ENCODE peak calls at places on chromosomes 2 and 18, in eight cellular contexts. H, J, Q, Y, R, A, N and T are unnamed samples.
A peak's percentile ranks its signal among the peaks of the same experiment; 100 is the strongest.

GRCh38 chr2:194002699-194003368 is 1654.2 kb upstream of the SLC39A10 start:
- DNase-seq in J (no peak), R (no peak), N (no peak), Y (no peak), Q (no peak), A (no peak), H (no peak), T (no peak)

GRCh38 chr2:39918886-39919285 is 139.8 kb upstream of the THUMPD2 start:
- DNase-seq in N (no peak), J (no peak), A (no peak), R (no peak), Y (no peak), Q (no peak), H (no peak), T (no peak)

GRCh38 chr2:11329759-11330158 is 14.7 kb downstream of the ROCK2 start:
- DNase-seq in R (no peak), N (no peak), J (no peak), Y (peak; percentile 39), H (no peak), A (no peak), Q (no peak), T (no peak)

GRCh38 chr18:5992381-5992780 is 97.1 kb upstream of the TMEM200C start:
- DNase-seq in Q (no peak), N (no peak), R (no peak), A (no peak), J (no peak), H (no peak), Y (no peak), T (no peak)

GRCh38 chr2:98346259-98347236 is at the start of gene CNGA3:
- DNase-seq in J (peak; percentile 12), Y (peak; percentile 19), N (no peak), A (peak; percentile 20), Q (no peak), R (peak; percentile 55), H (no peak), T (no peak)

GRCh38 chr2:155442755-155443372 is 744.4 kb downstream of the KCNJ3 start:
- DNase-seq in J (no peak), H (no peak), A (peak; percentile 73), N (no peak), Y (no peak), Q (no peak), R (no peak), T (no peak)

GRCh38 chr18:55401638-55402191 is 186.3 kb downstream of the TCF4 start:
- DNase-seq in Y (peak; percentile 89), N (no peak), A (peak; percentile 33), H (no peak), Q (no peak), R (no peak), J (no peak), T (no peak)

GRCh38 chr2:220506466-220506865 is 879.0 kb downstream of the SLC4A3 start:
- DNase-seq in A (peak; percentile 43), R (no peak), H (no peak), Y (no peak), J (no peak), N (no peak), Q (no peak), T (no peak)

GRCh38 chr18:77811510-77811909 is 561.9 kb downstream of the GALR1 start:
- DNase-seq in R (no peak), H (no peak), A (peak; percentile 39), Y (no peak), J (no peak), Q (no peak), N (peak; percentile 51), T (no peak)

GRCh38 chr18:75070625-75071483 is 138.1 kb downstream of the PTGR3 start:
- DNase-seq in H (peak; percentile 54), R (peak; percentile 77), Q (peak; percentile 69), Y (peak; percentile 82), A (peak; percentile 99), J (peak; percentile 93), N (peak; percentile 39), T (no peak)

GRCh38 chr2:134774074-134774742 is 55.4 kb upstream of the TMEM163 start:
- DNase-seq in A (no peak), N (no peak), J (no peak), R (no peak), H (no peak), Y (peak; percentile 20), Q (no peak), T (no peak)

GRCh38 chr18:77123313-77124231 is 9.0 kb downstream of the MBP start:
- DNase-seq in N (no peak), Q (no peak), J (no peak), A (no peak), R (no peak), H (no peak), Y (no peak), T (no peak)

GRCh38 chr2:43024515-43024962 is 201.9 kb downstream of the ZFP36L2 start:
- DNase-seq in N (peak; percentile 83), J (no peak), Q (peak; percentile 33), A (peak; percentile 53), Y (peak; percentile 66), R (peak; percentile 73), H (peak; percentile 84), T (peak; percentile 68)

GRCh38 chr2:190649798-190650390 is 1.0 kb downstream of the NAB1 start:
- DNase-seq in A (peak; percentile 31), J (no peak), Y (peak; percentile 52), R (no peak), Q (no peak), N (peak; percentile 31), H (no peak), T (peak; percentile 56)

GRCh38 chr2:96340493-96341414 is 5.2 kb downstream of the NCAPH start:
- DNase-seq in J (no peak), Q (no peak), Y (no peak), N (no peak), H (no peak), R (no peak), A (peak; percentile 59), T (no peak)

GRCh38 chr2:228541794-228542193 is 360.3 kb upstream of the SPHKAP start:
- DNase-seq in A (peak; percentile 39), R (no peak), H (no peak), N (no peak), Q (no peak), Y (peak; percentile 18), J (no peak), T (no peak)

GRCh38 chr2:39153312-39153711 is 32.5 kb upstream of the SOS1 start:
- DNase-seq in A (no peak), R (no peak), Q (no peak), J (peak; percentile 58), H (no peak), N (no peak), Y (peak; percentile 45), T (no peak)

GRCh38 chr2:129806985-129807384 is 172.5 kb upstream of the RAB6C start:
- DNase-seq in A (no peak), H (no peak), Q (no peak), Y (no peak), N (no peak), R (no peak), J (no peak), T (no peak)

GRCh38 chr18:60024857-60025256 is 125.1 kb downstream of the PMAIP1 start:
- DNase-seq in H (no peak), Q (no peak), A (no peak), N (no peak), R (no peak), Y (peak; percentile 26), J (no peak), T (no peak)

GRCh38 chr2:144529841-144530240 is 9.9 kb upstream of the ZEB2 start:
- DNase-seq in R (no peak), N (no peak), Y (no peak), A (no peak), H (no peak), Q (no peak), J (no peak), T (no peak)

GRCh38 chr2:36785179-36785795 is 88.8 kb downstream of the VIT start:
- DNase-seq in Y (peak; percentile 75), Q (peak; percentile 46), H (peak; percentile 47), N (peak; percentile 73), A (peak; percentile 65), R (peak; percentile 72), J (peak; percentile 66), T (peak; percentile 49)

GRCh38 chr2:47079515-47080412 is 75.3 kb downstream of the STPG4 start:
- DNase-seq in R (no peak), A (no peak), Q (no peak), J (no peak), Y (no peak), N (peak; percentile 59), H (peak; percentile 76), T (no peak)

GRCh38 chr18:22434973-22435608 is 17.4 kb upstream of the CTAGE1 start:
- DNase-seq in H (no peak), Q (no peak), N (no peak), J (no peak), R (no peak), Y (peak; percentile 74), A (peak; percentile 66), T (no peak)

GRCh38 chr18:63213331-63213900 is 106.2 kb downstream of the BCL2 start:
- DNase-seq in Q (no peak), Y (peak; percentile 16), A (no peak), J (no peak), R (no peak), H (no peak), N (no peak), T (no peak)

GRCh38 chr18:3044931-3045698 is 32.2 kb upstream of the LPIN2 start:
- DNase-seq in Y (no peak), H (peak; percentile 51), Q (no peak), A (peak; percentile 44), N (peak; percentile 88), R (no peak), J (peak; percentile 67), T (no peak)